ENCODE peak calls at places on chromosomes 5 and 9, in four cellular contexts. C, W, I and X are unnamed samples.

GRCh38 chr9:133732351-133733073 is 5.6 kb downstream of the SARDH start:
- DNase-seq in C (no peak), W (no peak), I (no peak), X (no peak)

GRCh38 chr5:151078490-151079262 is 2.2 kb downstream of the TNIP1 start:
- DNase-seq in C (peak; percentile 53), W (peak; percentile 47), I (no peak), X (no peak)

GRCh38 chr5:41010572-41010971 is 60.6 kb downstream of the MROH2B start:
- DNase-seq in C (no peak), W (no peak), I (no peak), X (no peak)

GRCh38 chr5:108311682-108312081 is 70.2 kb downstream of the FBXL17 start:
- DNase-seq in C (no peak), W (no peak), I (no peak), X (no peak)

GRCh38 chr9:110891760-110892159 is 146.5 kb downstream of the LPAR1 start:
- DNase-seq in C (no peak), W (no peak), I (no peak), X (no peak)

GRCh38 chr9:86434039-86434726 is 80.0 kb upstream of the TUT7 start:
- DNase-seq in C (no peak), W (no peak), I (no peak), X (no peak)

GRCh38 chr9:78030553-78031270 is 899 bp downstream of the GNAQ start:
- DNase-seq in C (peak; percentile 25), W (peak; percentile 14), I (peak; percentile 65), X (peak; percentile 65)

GRCh38 chr9:90659626-90660364 is 17.2 kb upstream of the DIRAS2 start:
- DNase-seq in C (no peak), W (no peak), I (no peak), X (no peak)

GRCh38 chr5:158124606-158125316 is 265.8 kb upstream of the CLINT1 start:
- DNase-seq in C (no peak), W (no peak), I (no peak), X (no peak)

GRCh38 chr5:3905521-3905920 is 309.9 kb downstream of the IRX1 start:
- DNase-seq in C (no peak), W (no peak), I (no peak), X (no peak)

GRCh38 chr5:130141689-130142320 is 237.5 kb downstream of the CHSY3 start:
- DNase-seq in C (no peak), W (no peak), I (no peak), X (no peak)

GRCh38 chr5:36396640-36397039 is 94.9 kb upstream of the RANBP3L start:
- DNase-seq in C (no peak), W (no peak), I (no peak), X (no peak)

GRCh38 chr9:136631038-136632000 is 31.4 kb upstream of the EGFL7 start:
- DNase-seq in C (peak; percentile 43), W (peak; percentile 77), I (no peak), X (peak; percentile 75)

GRCh38 chr5:39022151-39022550 is 52.0 kb downstream of the RICTOR start:
- DNase-seq in C (no peak), W (no peak), I (no peak), X (no peak)

GRCh38 chr9:127805620-127806019 is 2.9 kb downstream of the FPGS start:
- DNase-seq in C (no peak), W (no peak), I (no peak), X (no peak)

GRCh38 chr9:77678136-77678535 is 30.0 kb upstream of the GNA14 start:
- DNase-seq in C (no peak), W (no peak), I (no peak), X (no peak)